ENCODE peak calls at places on chromosomes 12 and 14, in five cellular contexts. One of them, this sample, is unnamed.

GRCh38 chr12:40723001-40723400 is 30.8 kb downstream of the CNTN1 start:
- DNase-seq in T-helper 2 cell: no peak
- DNase-seq in breast epithelium: no peak
- DNase-seq in NAMALWA: no peak
- DNase-seq in pancreas: no peak
- DNase-seq in this sample: no peak

GRCh38 chr12:124390442-124391116 is 95.7 kb downstream of the RFLNA start:
- DNase-seq in T-helper 2 cell: no peak
- DNase-seq in breast epithelium: no peak
- DNase-seq in NAMALWA: peak
- DNase-seq in pancreas: no peak
- DNase-seq in this sample: no peak

GRCh38 chr12:63223128-63223527 is 72.1 kb upstream of the AVPR1A start:
- DNase-seq in T-helper 2 cell: no peak
- DNase-seq in breast epithelium: no peak
- DNase-seq in NAMALWA: no peak
- DNase-seq in pancreas: no peak
- DNase-seq in this sample: no peak

GRCh38 chr12:68236421-68237059 is 10.9 kb upstream of the IL26 start:
- DNase-seq in T-helper 2 cell: peak
- DNase-seq in breast epithelium: no peak
- DNase-seq in NAMALWA: peak
- DNase-seq in pancreas: peak
- DNase-seq in this sample: no peak

GRCh38 chr12:121124402-121125109 is 8.1 kb upstream of the P2RX7 start:
- DNase-seq in T-helper 2 cell: no peak
- DNase-seq in breast epithelium: peak
- DNase-seq in NAMALWA: no peak
- DNase-seq in pancreas: peak
- DNase-seq in this sample: no peak

GRCh38 chr12:101670007-101670671 is 27.3 kb upstream of the CHPT1 start:
- DNase-seq in T-helper 2 cell: peak
- DNase-seq in breast epithelium: no peak
- DNase-seq in NAMALWA: peak
- DNase-seq in pancreas: peak
- DNase-seq in this sample: no peak

GRCh38 chr12:6823161-6824084 is 1.8 kb downstream of the GPR162 start:
- DNase-seq in T-helper 2 cell: no peak
- DNase-seq in breast epithelium: no peak
- DNase-seq in NAMALWA: no peak
- DNase-seq in pancreas: no peak
- DNase-seq in this sample: no peak

GRCh38 chr14:76820700-76821099 is 5.5 kb upstream of the LRRC74A start:
- DNase-seq in T-helper 2 cell: no peak
- DNase-seq in breast epithelium: no peak
- DNase-seq in NAMALWA: no peak
- DNase-seq in pancreas: no peak
- DNase-seq in this sample: no peak